ENCODE peak calls at places on chromosomes 12 and 14, in nine cellular contexts. P is heart left ventricle; H is right atrium auricular region; C is trophoblast cell; T is suprapubic skin; A is naive thymus-derived CD4-positive, alpha-beta T cell; K is BJ; F is right lobe of liver; N is psoas muscle. W is an unnamed sample. For H3K36me3, the result is how much of the 10 kb centered on the place peaks cover.

GRCh38 chr14:24843494-24843893 is 206.5 kb downstream of the STXBP6 start:
- DNase-seq in P (no peak), H (no peak), C (no peak), T (no peak), A (no peak), K (no peak), F (no peak), N (no peak), W (no peak)

GRCh38 chr12:120012067-120012621 is 23.1 kb downstream of the BICDL1 start:
- DNase-seq in P (no peak), H (no peak), C (peak), T (no peak), A (peak), K (no peak), F (no peak), N (no peak), W (peak)

GRCh38 chr14:28163897-28164296 is 602.7 kb upstream of the FOXG1 start:
- DNase-seq in P (no peak), H (no peak), C (no peak), T (no peak), A (no peak), K (no peak), F (no peak), N (no peak), W (no peak)

GRCh38 chr14:65210827-65211192 is 108.5 kb upstream of the MAX start:
- DNase-seq in P (no peak), H (no peak), C (no peak), T (no peak), A (no peak), K (no peak), F (no peak), N (no peak), W (no peak)

GRCh38 chr12:49974677-49975369 is 2.1 kb downstream of the AQP6 start:
- DNase-seq in P (no peak), H (no peak), C (no peak), T (no peak), A (no peak), K (no peak), F (no peak), N (no peak), W (no peak)

GRCh38 chr12:122423258-122424165 is 1.0 kb upstream of the CLIP1 start:
- DNase-seq in P (peak), H (no peak), C (peak), T (no peak), A (peak), K (no peak), F (peak), N (no peak), W (no peak)

GRCh38 chr14:22070119-22070982 is 396.7 kb upstream of the OR4E1 start:
- DNase-seq in P (peak), H (no peak), C (peak), T (no peak), A (peak), K (no peak), F (no peak), N (peak), W (peak)

GRCh38 chr12:67910360-67911292 is 78.6 kb upstream of the IFNG-AS1 start:
- DNase-seq in P (no peak), H (no peak), C (peak), T (no peak), A (no peak), K (peak), F (no peak), N (no peak), W (no peak)

GRCh38 chr12:23634344-23634743 is 315.1 kb downstream of the SOX5 start:
- DNase-seq in P (no peak), H (no peak), C (no peak), T (no peak), A (no peak), K (no peak), F (no peak), N (no peak), W (no peak)

GRCh38 chr12:22518998-22519397 is 25.3 kb downstream of the C2CD5 start:
- DNase-seq in P (no peak), H (no peak), C (no peak), T (no peak), A (no peak), K (no peak), F (no peak), N (no peak), W (no peak)

GRCh38 chr14:99537399-99537798 is 56.2 kb downstream of the CCNK start:
- DNase-seq in P (peak), H (no peak), C (no peak), T (no peak), A (no peak), K (peak), F (no peak), N (no peak), W (no peak)

GRCh38 chr14:68544150-68544892 is 248.5 kb downstream of the ZFP36L1 start:
- DNase-seq in P (peak), H (peak), C (peak), T (peak), A (no peak), K (peak), F (no peak), N (peak), W (no peak)

GRCh38 chr12:26014085-26014484 is 55.6 kb downstream of the RASSF8 start:
- DNase-seq in P (no peak), H (no peak), C (no peak), T (no peak), A (no peak), K (no peak), F (no peak), N (no peak), W (no peak)

GRCh38 chr12:92912052-92912451 is 17.0 kb downstream of the EEA1 start:
- DNase-seq in P (no peak), H (no peak), C (no peak), T (no peak), A (no peak), K (no peak), F (no peak), N (no peak), W (no peak)

GRCh38 chr12:70430400-70430799 is 64.3 kb downstream of the KCNMB4 start:
- DNase-seq in P (no peak), H (no peak), C (no peak), T (no peak), A (no peak), K (no peak), F (no peak), N (no peak), W (no peak)

GRCh38 chr12:46948936-46949555 is 123.2 kb upstream of the SLC38A4 start:
- DNase-seq in P (no peak), H (no peak), C (no peak), T (no peak), A (no peak), K (no peak), F (no peak), N (no peak), W (no peak)

GRCh38 chr12:116910645-116911449 is at the start of gene FBXW8:
- DNase-seq in P (peak), H (peak), C (peak), T (peak), A (peak), K (no peak), F (peak), N (peak), W (peak)

GRCh38 chr14:100348779-100349708 is 25.9 kb downstream of the SLC25A47 start:
- DNase-seq in P (no peak), H (no peak), C (no peak), T (no peak), A (no peak), K (no peak), F (no peak), N (no peak), W (no peak)

GRCh38 chr14:73729015-73729330 is 14.8 kb upstream of the PNMA1 start:
- DNase-seq in P (no peak), H (no peak), C (no peak), T (no peak), A (no peak), K (no peak), F (no peak), N (no peak), W (no peak)
- H3K36me3 ChIP-seq in P (half or more), H (under half), C (under half), T (half or more), A (half or more), K (under half), F (under half), N (under half), W (half or more)

GRCh38 chr12:6603095-6603567 is 4.0 kb downstream of the CHD4 start:
- DNase-seq in P (peak), H (peak), C (no peak), T (no peak), A (peak), K (no peak), F (no peak), N (peak), W (peak)

GRCh38 chr12:6602526-6602925 is 4.7 kb downstream of the CHD4 start:
- DNase-seq in P (no peak), H (no peak), C (no peak), T (no peak), A (no peak), K (no peak), F (no peak), N (no peak), W (no peak)

GRCh38 chr12:6605425-6606330 is 1.5 kb downstream of the CHD4 start:
- DNase-seq in P (no peak), H (no peak), C (peak), T (peak), A (peak), K (no peak), F (no peak), N (peak), W (peak)

GRCh38 chr12:6606331-6607131 is 648 bp downstream of the CHD4 start:
- DNase-seq in P (peak), H (peak), C (peak), T (peak), A (peak), K (no peak), F (peak), N (peak), W (peak)

GRCh38 chr12:6604254-6605029 is 2.7 kb downstream of the CHD4 start:
- DNase-seq in P (no peak), H (no peak), C (no peak), T (no peak), A (no peak), K (no peak), F (peak), N (no peak), W (no peak)
- H3K36me3 ChIP-seq in P (under half), H (under half), C (under half), T (under half), A (under half), K (under half), F (under half), N (under half), W (under half)

DNA sequence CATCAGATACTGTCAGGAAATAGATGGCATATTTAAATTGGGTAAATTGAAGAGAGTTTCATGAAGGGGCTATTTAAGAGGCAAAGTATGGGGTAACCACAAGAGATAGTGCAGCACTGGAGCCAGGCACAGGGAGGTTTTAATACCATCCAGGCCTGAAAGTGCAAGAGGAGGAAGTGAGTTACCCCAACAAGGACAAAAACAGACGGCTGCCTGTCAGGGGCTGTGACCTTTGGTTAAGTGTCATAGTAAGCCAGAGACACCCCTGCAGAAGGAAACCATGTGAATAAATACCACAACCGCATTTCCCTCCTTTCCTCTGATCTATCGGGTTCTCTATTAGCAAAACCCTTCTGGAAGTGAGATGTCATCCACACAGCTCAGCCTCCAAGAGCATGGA is 122.0 kb upstream of the DHRS4 start:
- DNase-seq in P (no peak), H (no peak), C (no peak), T (no peak), A (no peak), K (no peak), F (no peak), N (no peak), W (no peak)
- H3K36me3 ChIP-seq in P (under half), H (under half), C (under half), T (under half), A (under half), K (under half), F (under half), N (under half), W (under half)

DNA sequence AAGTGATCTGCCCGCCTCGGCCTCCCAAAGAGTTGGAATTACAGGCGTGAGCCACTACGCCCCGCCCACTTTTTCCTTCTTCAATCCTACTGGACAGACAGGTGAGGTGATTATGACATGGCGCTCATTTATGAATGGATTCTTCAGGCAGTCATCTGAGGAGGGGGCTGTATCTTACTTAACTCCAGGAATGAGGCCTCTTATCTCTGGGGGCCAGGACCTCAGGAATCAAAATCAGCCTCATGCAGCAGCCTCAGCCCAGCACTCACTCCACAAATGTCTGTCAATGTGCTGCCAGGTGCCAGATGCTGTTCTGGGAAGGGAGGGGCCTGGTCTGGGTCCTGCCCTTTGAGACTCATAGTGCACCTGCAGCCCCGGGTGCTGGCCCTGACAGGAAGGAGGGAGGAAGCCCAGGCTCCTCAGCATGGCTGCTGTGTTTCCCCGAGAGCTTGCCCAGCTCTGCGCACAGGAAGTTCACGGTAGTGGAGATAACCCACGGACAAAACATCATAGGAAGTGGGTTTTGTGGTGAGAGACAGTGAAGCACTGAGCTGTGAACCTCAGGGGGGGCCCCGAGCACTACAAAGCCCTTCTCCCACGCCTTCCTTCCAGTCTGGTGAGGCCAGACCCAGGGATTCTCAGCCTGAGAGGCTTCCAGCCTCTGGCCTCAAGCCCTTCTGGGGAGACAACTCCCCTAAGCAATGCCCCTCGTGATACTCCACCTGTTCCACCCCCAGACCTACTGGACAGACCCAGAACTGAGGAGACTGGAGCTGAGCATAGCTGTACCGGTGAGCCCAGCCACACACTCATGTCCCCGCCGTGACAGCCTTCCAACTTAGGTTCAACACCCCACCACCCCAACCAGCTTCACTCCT is 22.3 kb downstream of the GALNT6 start:
- DNase-seq in P (peak), H (no peak), C (peak), T (peak), A (peak), K (no peak), F (peak), N (peak), W (peak)
- H3K36me3 ChIP-seq in P (under half), H (under half), C (half or more), T (under half), A (under half), K (under half), F (under half), N (under half), W (under half)

GRCh38 chr12:128969480-128970055 is 116.3 kb downstream of the GLT1D1 start:
- DNase-seq in P (no peak), H (no peak), C (no peak), T (no peak), A (no peak), K (no peak), F (peak), N (no peak), W (no peak)
- H3K36me3 ChIP-seq in P (under half), H (under half), C (under half), T (under half), A (under half), K (under half), F (under half), N (under half), W (under half)

GRCh38 chr12:131913666-131914065 is 15.4 kb upstream of the PUS1 start:
- DNase-seq in P (no peak), H (no peak), C (no peak), T (no peak), A (no peak), K (no peak), F (no peak), N (no peak), W (no peak)
- H3K36me3 ChIP-seq in P (half or more), H (half or more), C (half or more), T (half or more), A (half or more), K (half or more), F (half or more), N (under half), W (under half)

DNA sequence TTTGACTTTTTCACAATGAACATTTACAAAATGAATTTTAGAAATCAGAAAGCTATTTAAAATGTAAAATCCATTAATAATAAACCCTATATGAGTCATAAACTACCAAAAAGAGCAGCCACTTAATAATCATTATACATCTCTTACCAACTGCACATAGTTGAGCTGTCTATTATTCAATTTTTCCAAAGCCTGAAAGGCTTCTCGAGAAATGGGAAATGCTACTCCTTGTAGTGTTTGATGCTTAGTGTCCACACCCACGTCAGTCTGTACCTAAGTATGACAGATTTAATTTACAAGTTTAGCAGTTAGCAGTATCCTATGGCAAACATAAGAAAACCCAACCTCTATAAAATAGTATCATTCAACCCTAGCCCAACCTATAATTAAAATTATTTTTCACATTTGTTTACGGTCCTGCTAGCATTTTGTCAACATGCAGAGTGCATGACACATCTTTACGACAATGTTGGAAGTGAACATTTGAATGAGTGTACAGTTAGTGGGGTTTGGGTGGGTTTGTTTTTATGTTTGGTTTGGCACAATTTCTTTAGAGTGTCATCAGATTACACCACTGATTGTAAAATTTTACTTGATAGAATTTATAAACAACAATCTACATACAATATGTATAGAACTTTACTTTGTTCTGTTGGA is 8.4 kb downstream of the TWF1 start:
- DNase-seq in P (no peak), H (no peak), C (no peak), T (no peak), A (no peak), K (no peak), F (no peak), N (no peak), W (no peak)
- H3K36me3 ChIP-seq in P (half or more), H (half or more), C (under half), T (half or more), A (under half), K (under half), F (half or more), N (under half), W (under half)

GRCh38 chr14:74510211-74510931 is 16.8 kb downstream of the ISCA2 start:
- DNase-seq in P (no peak), H (no peak), C (peak), T (peak), A (no peak), K (no peak), F (no peak), N (no peak), W (no peak)

GRCh38 chr14:74508292-74508731 is 14.7 kb downstream of the ISCA2 start:
- DNase-seq in P (no peak), H (no peak), C (no peak), T (no peak), A (no peak), K (no peak), F (no peak), N (no peak), W (no peak)

GRCh38 chr14:74510955-74511354 is 17.4 kb downstream of the ISCA2 start:
- DNase-seq in P (no peak), H (no peak), C (no peak), T (peak), A (no peak), K (no peak), F (no peak), N (peak), W (no peak)

GRCh38 chr14:74508844-74509428 is 15.4 kb downstream of the ISCA2 start:
- DNase-seq in P (no peak), H (no peak), C (no peak), T (no peak), A (no peak), K (no peak), F (no peak), N (no peak), W (no peak)

GRCh38 chr14:74509587-74510210 is 16.1 kb downstream of the ISCA2 start:
- DNase-seq in P (no peak), H (no peak), C (no peak), T (peak), A (no peak), K (no peak), F (no peak), N (no peak), W (no peak)
- H3K36me3 ChIP-seq in P (under half), H (under half), C (under half), T (under half), A (under half), K (under half), F (under half), N (under half), W (under half)

DNA sequence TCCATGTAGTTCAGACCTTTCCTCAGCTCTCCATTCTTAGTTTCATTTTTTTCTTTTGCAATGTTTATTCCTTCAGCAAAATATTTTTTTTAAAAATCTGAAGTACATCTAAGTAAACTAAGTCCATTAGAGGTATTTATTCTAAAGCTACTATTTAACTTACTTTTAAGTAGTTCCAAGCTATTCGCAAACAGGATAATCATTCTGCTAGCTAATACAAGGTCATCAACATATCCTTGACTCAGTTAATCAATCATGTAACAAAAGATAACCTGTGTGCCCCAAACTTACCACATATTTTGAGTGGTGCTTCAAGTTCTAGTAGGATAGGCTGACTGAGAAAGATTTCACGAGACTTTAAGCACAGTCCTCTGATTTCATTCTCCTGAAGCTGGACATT is 11.2 kb downstream of the PPP1CC start:
- DNase-seq in P (no peak), H (no peak), C (no peak), T (no peak), A (no peak), K (no peak), F (no peak), N (no peak), W (no peak)
- H3K36me3 ChIP-seq in P (half or more), H (under half), C (under half), T (under half), A (half or more), K (under half), F (under half), N (under half), W (under half)